ENCODE peak calls at places on chromosomes 12 and 14, in eight cellular contexts. W is psoas muscle; Y is HFF-Myc; C is C1 segment of cervical spinal cord; E is activated gamma-delta T cell treated with Interleukin-2 at 50 U/mL for 16 hours; O is H54; H is activated naive CD4-positive, alpha-beta T cell treated with anti-CD3 and anti-CD28 coated beads, Interleukin-2, amount 50 U/mL, for 16 hours; L is DMS79 treated with DMSO at 0.1 percent for 48 hours. N is an unnamed sample.

GRCh38 chr12:105814283-105814682 is 324.5 kb downstream of the NUAK1 start:
- DNase-seq in W (no peak), Y (no peak), C (no peak), E (no peak), O (no peak), H (no peak), L (peak; percentile 97), N (no peak)

GRCh38 chr14:53055003-53055402 is 98.1 kb downstream of the DDHD1 start:
- DNase-seq in W (no peak), Y (peak; percentile 48), C (no peak), E (no peak), O (no peak), H (no peak), L (peak; percentile 81), N (no peak)

GRCh38 chr12:4145990-4146859 is 127.3 kb upstream of the CCND2 start:
- DNase-seq in W (no peak), Y (no peak), C (no peak), E (no peak), O (no peak), H (peak; percentile 71), L (no peak), N (no peak)

GRCh38 chr12:4250691-4251090 is 22.9 kb upstream of the CCND2 start:
- DNase-seq in W (no peak), Y (no peak), C (no peak), E (no peak), O (no peak), H (no peak), L (no peak), N (no peak)

GRCh38 chr14:71165121-71165574 is 257.9 kb downstream of the PCNX1 start:
- DNase-seq in W (peak; percentile 15), Y (no peak), C (no peak), E (no peak), O (no peak), H (no peak), L (no peak), N (no peak)

GRCh38 chr12:120800665-120801064 is 75.0 kb downstream of the ACADS start:
- DNase-seq in W (no peak), Y (no peak), C (no peak), E (no peak), O (no peak), H (no peak), L (no peak), N (no peak)

GRCh38 chr12:75389061-75389460 is 1.8 kb upstream of the GLIPR1L2 start:
- DNase-seq in W (no peak), Y (peak; percentile 12), C (no peak), E (no peak), O (peak; percentile 13), H (no peak), L (no peak), N (no peak)

GRCh38 chr14:76953196-76953945 is 75.1 kb downstream of the IRF2BPL start:
- DNase-seq in W (peak; percentile 75), Y (no peak), C (no peak), E (no peak), O (peak; percentile 78), H (peak; percentile 56), L (peak; percentile 79), N (peak; percentile 61)

GRCh38 chr12:122421263-122421814 is 1.1 kb downstream of the CLIP1 start:
- DNase-seq in W (peak; percentile 56), Y (no peak), C (no peak), E (no peak), O (no peak), H (peak; percentile 35), L (no peak), N (peak; percentile 59)

GRCh38 chr12:113161415-113162016 is 12.0 kb downstream of the CFAP73 start:
- DNase-seq in W (no peak), Y (no peak), C (no peak), E (no peak), O (no peak), H (no peak), L (no peak), N (no peak)

GRCh38 chr12:81517296-81517695 is 241.9 kb downstream of the PPFIA2 start:
- DNase-seq in W (no peak), Y (no peak), C (no peak), E (no peak), O (no peak), H (no peak), L (no peak), N (no peak)

GRCh38 chr12:67795235-67795634 is 146.7 kb downstream of the DYRK2 start:
- DNase-seq in W (no peak), Y (no peak), C (no peak), E (no peak), O (no peak), H (no peak), L (no peak), N (no peak)

GRCh38 chr12:25800101-25800500 is 158.4 kb upstream of the RASSF8 start:
- DNase-seq in W (no peak), Y (no peak), C (no peak), E (no peak), O (no peak), H (no peak), L (no peak), N (no peak)

GRCh38 chr14:80275208-80275850 is 64.0 kb upstream of the DIO2 start:
- DNase-seq in W (no peak), Y (no peak), C (no peak), E (no peak), O (no peak), H (no peak), L (no peak), N (no peak)

GRCh38 chr14:69657961-69658360 is 46.6 kb downstream of the SUSD6 start:
- DNase-seq in W (no peak), Y (no peak), C (no peak), E (no peak), O (no peak), H (no peak), L (peak; percentile 90), N (peak; percentile 68)

GRCh38 chr12:94427520-94428381 is 31.9 kb downstream of the CEP83 start:
- DNase-seq in W (no peak), Y (peak; percentile 56), C (no peak), E (no peak), O (no peak), H (no peak), L (peak; percentile 94), N (no peak)

GRCh38 chr14:56799327-56799645 is 11.0 kb downstream of the OTX2 start:
- DNase-seq in W (no peak), Y (no peak), C (no peak), E (no peak), O (no peak), H (no peak), L (no peak), N (no peak)

GRCh38 chr12:33129500-33129899 is 232.9 kb upstream of the PKP2 start:
- DNase-seq in W (no peak), Y (no peak), C (no peak), E (no peak), O (no peak), H (no peak), L (no peak), N (no peak)

GRCh38 chr14:55102141-55102547 is 26.9 kb upstream of the LGALS3 start:
- DNase-seq in W (peak; percentile 78), Y (peak; percentile 99), C (no peak), E (peak; percentile 48), O (peak; percentile 26), H (no peak), L (peak; percentile 89), N (peak; percentile 76)

GRCh38 chr14:38496092-38496491 is 240.2 kb upstream of the CLEC14A start:
- DNase-seq in W (no peak), Y (no peak), C (no peak), E (no peak), O (no peak), H (no peak), L (no peak), N (no peak)

GRCh38 chr14:101226603-101227425 is 323.3 kb upstream of the RTL1 start:
- DNase-seq in W (no peak), Y (no peak), C (no peak), E (no peak), O (no peak), H (no peak), L (peak; percentile 24), N (peak; percentile 57)

GRCh38 chr14:29548948-29549370 is 378.7 kb downstream of the PRKD1 start:
- DNase-seq in W (no peak), Y (peak; percentile 56), C (no peak), E (no peak), O (peak; percentile 19), H (no peak), L (peak; percentile 74), N (no peak)

GRCh38 chr14:51855234-51855633 is 5.2 kb upstream of the GNG2 start:
- DNase-seq in W (no peak), Y (no peak), C (no peak), E (no peak), O (no peak), H (no peak), L (no peak), N (no peak)

N was measured in pancreas.